ENCODE peak calls at places on chromosomes 4 and X, in eight cellular contexts. B, R, G, H, I, V, N and T are unnamed samples.

GRCh38 chr4:85747871-85748491 is 273.0 kb downstream of the ARHGAP24 start:
- DNase-seq in R (no peak), V (peak; percentile 73), B (peak; percentile 31), N (peak; percentile 20), H (no peak), G (no peak), I (peak; percentile 73), T (peak; percentile 81)

GRCh38 chrX:2692221-2693122 is 1.4 kb downstream of the CD99 start:
- DNase-seq in H (peak; percentile 52), V (peak; percentile 38), R (no peak), G (no peak), I (no peak), B (no peak), N (no peak), T (peak; percentile 39)

GRCh38 chr4:182917182-182918043 is at the start of gene DCTD:
- DNase-seq in B (peak; percentile 87), N (peak; percentile 61), I (no peak), R (peak; percentile 69), H (peak; percentile 79), V (peak; percentile 63), G (no peak), T (peak; percentile 92)

GRCh38 chr4:76758290-76758882 is 139.6 kb downstream of the SOWAHB start:
- DNase-seq in G (no peak), B (no peak), I (peak; percentile 42), V (peak; percentile 80), R (no peak), N (peak; percentile 36), H (no peak), T (peak; percentile 51)

GRCh38 chrX:12439396-12439795 is 301.1 kb downstream of the FRMPD4 start:
- DNase-seq in H (no peak), G (no peak), I (no peak), V (no peak), R (no peak), N (no peak), B (no peak), T (no peak)

GRCh38 chrX:124240422-124240821 is 92.0 kb upstream of the TEX13D start:
- DNase-seq in I (no peak), H (no peak), N (no peak), B (no peak), R (no peak), G (no peak), V (no peak), T (no peak)

GRCh38 chr4:60134106-60134505 is 1066.0 kb upstream of the ADGRL3 start:
- DNase-seq in G (no peak), B (no peak), V (peak; percentile 34), H (no peak), R (no peak), I (no peak), N (no peak), T (no peak)

GRCh38 chr4:43763029-43763610 is 685.5 kb downstream of the KCTD8 start:
- DNase-seq in I (no peak), B (peak; percentile 68), R (no peak), H (no peak), N (no peak), V (peak; percentile 34), G (no peak), T (peak; percentile 19)

GRCh38 chr4:105895609-105896460 is 564 bp downstream of the NPNT start:
- DNase-seq in G (no peak), N (no peak), R (no peak), V (no peak), I (no peak), H (peak; percentile 13), B (peak; percentile 67), T (peak; percentile 77)

GRCh38 chrX:50157545-50158125 is 43.2 kb downstream of the AKAP4 start:
- DNase-seq in I (no peak), G (no peak), V (peak; percentile 62), H (no peak), N (no peak), R (no peak), B (no peak), T (no peak)

GRCh38 chr4:39616651-39617050 is 22.0 kb downstream of the SMIM14 start:
- DNase-seq in N (no peak), G (no peak), I (no peak), H (no peak), B (no peak), V (no peak), R (no peak), T (no peak)

GRCh38 chr4:16684083-16684482 is 214.4 kb downstream of the LDB2 start:
- DNase-seq in H (no peak), I (no peak), R (no peak), N (no peak), B (no peak), V (no peak), G (no peak), T (no peak)

GRCh38 chrX:37905436-37906147 is 58.2 kb upstream of the DYNLT3 start:
- DNase-seq in V (no peak), G (no peak), B (peak; percentile 34), I (no peak), H (peak; percentile 3), R (peak; percentile 0), N (no peak), T (peak; percentile 69)

GRCh38 chr4:81166431-81166830 is 48.6 kb downstream of the PRKG2 start:
- DNase-seq in R (no peak), B (no peak), H (no peak), I (no peak), V (peak; percentile 42), N (no peak), G (no peak), T (no peak)

GRCh38 chr4:113436360-113436759 is 325.2 kb downstream of the CAMK2D start:
- DNase-seq in H (no peak), I (no peak), G (no peak), B (no peak), R (no peak), N (no peak), V (peak; percentile 53), T (no peak)

GRCh38 chrX:40085714-40086113 is 12.0 kb downstream of the BCOR start:
- DNase-seq in H (no peak), R (no peak), I (no peak), V (no peak), B (no peak), G (no peak), N (no peak), T (no peak)

GRCh38 chr4:99404595-99405287 is 30.4 kb downstream of the ADH7 start:
- DNase-seq in H (no peak), B (no peak), V (peak; percentile 89), I (peak; percentile 18), G (peak; percentile 7), N (peak; percentile 22), R (no peak), T (no peak)

GRCh38 chr4:41148292-41148691 is 66.0 kb downstream of the APBB2 start:
- DNase-seq in G (no peak), R (no peak), H (no peak), V (no peak), N (no peak), B (no peak), I (no peak), T (no peak)

GRCh38 chrX:47574096-47574553 is 8.1 kb upstream of the TIMP1 start:
- DNase-seq in I (no peak), V (no peak), N (no peak), R (no peak), B (no peak), G (no peak), H (no peak), T (peak; percentile 56)

GRCh38 chr4:100093091-100093866 is 97.0 kb downstream of the DDIT4L start:
- DNase-seq in G (peak; percentile 35), V (peak; percentile 94), N (peak; percentile 10), H (peak; percentile 90), I (peak; percentile 93), B (peak; percentile 92), R (peak; percentile 72), T (peak; percentile 93)

GRCh38 chrX:63186137-63186536 is 165.0 kb downstream of the SPIN4 start:
- DNase-seq in R (no peak), N (no peak), I (peak; percentile 55), G (no peak), H (no peak), B (no peak), V (peak; percentile 15), T (no peak)

GRCh38 chrX:130828641-130829040 is 74.4 kb downstream of the ENOX2 start:
- DNase-seq in I (no peak), B (no peak), R (no peak), N (no peak), G (no peak), V (no peak), H (no peak), T (no peak)

GRCh38 chr4:47209833-47210232 is 178.5 kb downstream of the GABRB1 start:
- DNase-seq in N (no peak), R (no peak), H (no peak), I (no peak), G (peak; percentile 57), V (peak; percentile 16), B (no peak), T (no peak)

GRCh38 chr4:166252487-166253402 is 379.7 kb downstream of the TLL1 start:
- DNase-seq in N (no peak), H (no peak), I (peak; percentile 37), B (peak; percentile 40), V (peak; percentile 47), G (no peak), R (no peak), T (peak; percentile 57)

GRCh38 chr4:166324321-166324720 is 451.3 kb downstream of the TLL1 start:
- DNase-seq in R (no peak), H (no peak), I (peak; percentile 37), V (peak; percentile 39), N (no peak), G (no peak), B (peak; percentile 70), T (peak; percentile 54)